ENCODE peak calls at places on chromosomes 12 and 14, in eight cellular contexts. R is AG10803, Q is IMR-90, X is colonic mucosa, M is endodermal cell, D is tibial artery, U is fibroblast of pulmonary artery, J is astrocyte of the spinal cord. L is an unnamed sample.

GRCh38 chr12:118302053-118302452 is 70.7 kb downstream of the TAOK3 start:
- DNase-seq in Q (peak), X (no peak), D (no peak), U (peak), R (peak), J (peak), M (no peak), L (no peak)

GRCh38 chr12:121776190-121777098 is 17.0 kb downstream of the RHOF start:
- DNase-seq in J (peak), D (peak), Q (peak), X (peak), R (peak), M (peak), U (peak), L (peak)

GRCh38 chr12:14893471-14894250 is 8.0 kb upstream of the MGP start:
- DNase-seq in J (no peak), D (peak), X (no peak), U (peak), M (no peak), Q (peak), R (no peak), L (no peak)

GRCh38 chr14:98240396-98240795 is 1031.6 kb downstream of the BCL11B start:
- DNase-seq in Q (no peak), X (no peak), M (no peak), U (no peak), D (no peak), R (no peak), J (no peak), L (no peak)

GRCh38 chr12:73266206-73266605 is 994.0 kb downstream of the TRHDE start:
- DNase-seq in M (peak), U (no peak), R (no peak), X (no peak), Q (no peak), D (no peak), J (no peak), L (no peak)

GRCh38 chr14:63573579-63573978 is 30.4 kb upstream of the PPP2R5E start:
- DNase-seq in R (peak), U (peak), M (no peak), Q (peak), J (peak), D (no peak), X (no peak), L (no peak)

GRCh38 chr14:68593806-68594536 is 198.9 kb downstream of the ZFP36L1 start:
- DNase-seq in R (peak), M (peak), D (no peak), J (peak), Q (peak), X (no peak), U (no peak), L (no peak)

GRCh38 chr12:95554532-95555071 is 3.3 kb upstream of the USP44 start:
- DNase-seq in U (no peak), M (no peak), Q (no peak), X (no peak), R (no peak), J (no peak), D (no peak), L (no peak)

GRCh38 chr12:131869871-131870418 is 24.5 kb upstream of the ULK1 start:
- DNase-seq in Q (peak), R (peak), D (no peak), M (no peak), X (no peak), J (peak), U (peak), L (no peak)

GRCh38 chr12:109439181-109439580 is 37.9 kb downstream of the KCTD10 start:
- DNase-seq in R (peak), Q (no peak), U (no peak), D (no peak), J (no peak), M (no peak), X (no peak), L (no peak)

GRCh38 chr12:3536096-3536875 is 45.3 kb downstream of the PRMT8 start:
- DNase-seq in U (no peak), D (no peak), J (no peak), R (no peak), Q (no peak), X (no peak), M (peak), L (no peak)

GRCh38 chr12:74538491-74539258 is 1.0 kb downstream of the ATXN7L3B start:
- DNase-seq in D (no peak), M (no peak), U (no peak), J (no peak), Q (no peak), X (peak), R (no peak), L (peak)

GRCh38 chr14:102200690-102201368 is 61.1 kb downstream of the WDR20 start:
- DNase-seq in M (no peak), D (no peak), U (no peak), Q (peak), J (no peak), X (no peak), R (peak), L (no peak)

GRCh38 chr12:68565391-68565903 is 45.3 kb upstream of the RAP1B start:
- DNase-seq in J (peak), X (no peak), U (peak), Q (peak), M (no peak), R (peak), D (no peak), L (no peak)

GRCh38 chr12:45762185-45763110 is 32.9 kb downstream of the ARID2 start:
- DNase-seq in X (no peak), D (no peak), M (peak), R (peak), U (peak), J (peak), Q (peak), L (no peak)

GRCh38 chr12:64110864-64111263 is 111.2 kb downstream of the KICS2 start:
- DNase-seq in J (no peak), U (no peak), X (no peak), R (no peak), Q (peak), D (no peak), M (no peak), L (no peak)

GRCh38 chr12:104212516-104212915 is 3.1 kb upstream of the TXNRD1 start:
- DNase-seq in X (no peak), M (no peak), Q (peak), D (no peak), U (no peak), R (peak), J (no peak), L (no peak)

GRCh38 chr12:6332459-6332858 is 9.4 kb downstream of the TNFRSF1A start:
- DNase-seq in M (no peak), U (peak), Q (peak), R (no peak), D (no peak), J (peak), X (no peak), L (no peak)

GRCh38 chr12:128068211-128068610 is 198.8 kb upstream of the TMEM132C start:
- DNase-seq in R (no peak), X (no peak), D (no peak), Q (no peak), U (no peak), J (peak), M (peak), L (no peak)

GRCh38 chr12:121159467-121160307 is 27.0 kb downstream of the P2RX7 start:
- DNase-seq in R (no peak), D (no peak), X (no peak), U (no peak), J (no peak), M (no peak), Q (no peak), L (no peak)

GRCh38 chr12:8742501-8742900 is 44.7 kb downstream of the RIMKLB start:
- DNase-seq in D (no peak), J (peak), Q (peak), R (peak), U (peak), X (no peak), M (no peak), L (no peak)

GRCh38 chr14:99515301-99516155 is 34.3 kb downstream of the CCNK start:
- DNase-seq in D (peak), R (no peak), X (no peak), U (no peak), Q (no peak), J (no peak), M (no peak), L (no peak)

GRCh38 chr14:89486505-89486904 is 69.5 kb upstream of the FOXN3 start:
- DNase-seq in J (no peak), D (no peak), R (no peak), Q (no peak), X (no peak), U (no peak), M (no peak), L (no peak)

GRCh38 chr14:61652526-61653262 is 42.6 kb upstream of the HIF1A start:
- DNase-seq in J (no peak), M (no peak), U (no peak), D (no peak), Q (no peak), X (no peak), R (peak), L (no peak)

GRCh38 chr14:26394114-26394855 is 203.5 kb downstream of the NOVA1 start:
- DNase-seq in X (no peak), M (peak), Q (peak), J (peak), D (no peak), R (peak), U (peak), L (no peak)

GRCh38 chr14:23327947-23328744 is 6.9 kb downstream of the PABPN1 start:
- DNase-seq in U (peak), R (peak), D (peak), Q (peak), J (peak), X (peak), M (peak), L (peak)

GRCh38 chr12:112870267-112870980 is 36.3 kb upstream of the OAS1 start:
- DNase-seq in J (no peak), D (no peak), X (no peak), U (no peak), Q (no peak), R (no peak), M (no peak), L (peak)

GRCh38 chr12:126545411-126545810 is 1480.2 kb downstream of the AACS start:
- DNase-seq in M (no peak), X (no peak), R (no peak), Q (no peak), D (no peak), J (peak), U (peak), L (no peak)

GRCh38 chr14:95045255-95045701 is 112.1 kb downstream of the DICER1 start:
- DNase-seq in X (no peak), R (no peak), Q (no peak), D (no peak), M (peak), J (no peak), U (no peak), L (peak)
- H3K4me3 ChIP-seq in X (no peak), R (no peak), Q (no peak), D (no peak), M (no peak), J (no peak), U (no peak), L (no peak)

DNA sequence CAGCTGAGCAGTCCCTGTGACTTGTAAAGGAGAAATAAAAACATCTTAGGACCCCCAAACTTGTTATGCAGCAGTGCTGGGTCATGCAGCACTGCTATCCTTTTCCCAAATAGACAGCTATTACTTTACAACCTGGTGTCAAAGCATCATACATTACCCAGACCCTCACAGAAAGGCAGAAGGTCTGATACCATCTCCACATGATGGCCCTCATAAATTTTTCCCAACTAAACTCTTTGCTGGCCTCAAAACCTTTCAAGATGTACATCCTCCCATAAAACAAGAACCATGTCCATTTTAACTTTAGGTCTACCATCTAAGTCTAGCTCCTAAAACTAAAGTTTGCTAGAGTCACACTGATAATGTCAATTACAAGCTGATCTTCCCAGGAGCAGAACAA is 8.7 kb upstream of the RESF1 start:
- DNase-seq in J (no peak), M (no peak), Q (no peak), D (no peak), X (no peak), R (no peak), U (no peak), L (no peak)
- H3K4me3 ChIP-seq in J (no peak), M (peak), Q (no peak), D (no peak), X (no peak), R (no peak), U (no peak), L (no peak)

GRCh38 chr12:29455087-29455486 is 42.4 kb downstream of the OVCH1 start:
- DNase-seq in J (no peak), M (no peak), R (no peak), D (no peak), Q (no peak), X (no peak), U (no peak), L (no peak)
- H3K4me3 ChIP-seq in J (no peak), M (no peak), R (no peak), D (no peak), Q (no peak), X (no peak), U (no peak), L (no peak)

GRCh38 chr12:115640929-115641328 is 636.6 kb downstream of the MED13L start:
- DNase-seq in X (no peak), D (no peak), Q (peak), U (no peak), M (no peak), R (peak), J (peak), L (no peak)

GRCh38 chr12:115648463-115648862 is 629.0 kb downstream of the MED13L start:
- DNase-seq in D (no peak), U (no peak), X (no peak), R (peak), J (no peak), M (no peak), Q (no peak), L (no peak)

DNA sequence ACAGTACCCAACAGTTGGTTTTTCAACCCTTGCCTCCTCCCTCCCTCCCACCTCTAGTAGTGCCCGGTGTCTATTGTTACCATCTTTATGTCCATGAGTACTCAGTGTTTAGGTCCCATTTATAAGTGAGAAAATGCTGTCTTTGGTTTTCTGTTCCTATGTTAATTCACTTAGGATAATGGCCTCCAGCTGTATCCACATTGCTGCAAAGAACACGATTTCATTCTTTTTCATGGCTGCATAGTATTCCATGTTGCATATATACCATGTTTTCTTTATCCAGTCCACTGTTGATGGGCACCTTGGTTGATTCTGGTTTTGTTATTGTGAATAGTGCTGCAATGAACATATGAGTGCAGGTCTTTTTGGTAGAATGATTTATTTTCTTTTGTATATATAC is 631.3 kb downstream of the MED13L start:
- DNase-seq in M (no peak), U (no peak), X (no peak), D (no peak), R (no peak), Q (no peak), J (no peak), L (no peak)
- H3K4me3 ChIP-seq in M (no peak), U (no peak), X (no peak), D (no peak), R (no peak), Q (no peak), J (no peak), L (no peak)

GRCh38 chr12:31368666-31369361 is 42.9 kb upstream of the SINHCAF start:
- DNase-seq in Q (peak), X (peak), U (no peak), R (no peak), J (no peak), D (no peak), M (peak), L (no peak)
- H3K4me3 ChIP-seq in Q (no peak), X (no peak), U (no peak), R (no peak), J (no peak), D (no peak), M (peak), L (no peak)

GRCh38 chr14:91356218-91356763 is 61.3 kb downstream of the CCDC88C start:
- DNase-seq in U (no peak), J (no peak), R (no peak), M (no peak), X (no peak), D (no peak), Q (no peak), L (no peak)
- H3K4me3 ChIP-seq in U (no peak), J (no peak), R (no peak), M (no peak), X (no peak), D (no peak), Q (no peak), L (no peak)

L was measured in Peyer's patch.